ENCODE peak calls at places on chromosomes 5 and 9, in six cellular contexts. R, K, J, C, B and I are unnamed samples.

GRCh38 chr5:15596936-15597335 is 97.0 kb downstream of the FBXL7 start:
- DNase-seq in J (no peak), K (no peak), R (no peak), C (no peak), B (no peak), I (no peak)

GRCh38 chr9:113988951-113989780 is 88.9 kb downstream of the AMBP start:
- DNase-seq in R (no peak), B (peak), C (no peak), J (peak), K (no peak), I (no peak)

GRCh38 chr9:101462558-101462957 is 27.0 kb upstream of the ALDOB start:
- DNase-seq in B (no peak), K (no peak), R (no peak), C (no peak), J (no peak), I (no peak)

GRCh38 chr5:106189121-106189809 is 1481.5 kb downstream of the EFNA5 start:
- DNase-seq in C (no peak), J (no peak), K (no peak), B (no peak), R (no peak), I (no peak)

GRCh38 chr9:16207161-16207560 is 654.3 kb downstream of the CCDC171 start:
- DNase-seq in B (peak), J (peak), R (no peak), K (peak), C (no peak), I (no peak)

GRCh38 chr9:25709941-25710340 is 31.7 kb upstream of the TUSC1 start:
- DNase-seq in R (no peak), B (no peak), K (no peak), J (no peak), C (no peak), I (no peak)

GRCh38 chr5:15499528-15500325 is at the start of gene FBXL7:
- DNase-seq in R (peak), K (no peak), C (peak), J (peak), B (peak), I (no peak)

GRCh38 chr9:14029811-14030210 is 284.1 kb downstream of the NFIB start:
- DNase-seq in B (no peak), R (no peak), K (no peak), C (no peak), J (no peak), I (no peak)

GRCh38 chr9:16526380-16526779 is 344.1 kb downstream of the BNC2 start:
- DNase-seq in R (no peak), J (no peak), C (peak), K (no peak), B (no peak), I (no peak)

GRCh38 chr9:124489222-124489621 is 18.0 kb downstream of the NR5A1 start:
- DNase-seq in R (no peak), B (no peak), K (no peak), C (no peak), J (no peak), I (no peak)

GRCh38 chr9:89956907-89957306 is 352.1 kb downstream of the GADD45G start:
- DNase-seq in J (peak), C (no peak), B (no peak), R (no peak), K (no peak), I (no peak)

GRCh38 chr9:117265253-117265652 is 149.6 kb downstream of the ASTN2 start:
- DNase-seq in C (no peak), B (peak), J (no peak), R (no peak), K (no peak), I (no peak)

GRCh38 chr5:149775785-149776184 is 45.7 kb downstream of the PPARGC1B start:
- DNase-seq in R (no peak), B (no peak), J (no peak), C (peak), K (peak), I (no peak)

GRCh38 chr5:56610093-56610698 is 205.2 kb upstream of the MAP3K1 start:
- DNase-seq in B (no peak), K (no peak), R (no peak), C (no peak), J (no peak), I (no peak)

GRCh38 chr9:1845421-1845820 is 169.7 kb upstream of the SMARCA2 start:
- DNase-seq in R (no peak), J (no peak), K (no peak), C (no peak), B (no peak), I (no peak)

GRCh38 chr9:38068866-38069628 is at the start of gene SHB:
- DNase-seq in K (peak), B (peak), C (peak), J (peak), R (peak), I (peak)

GRCh38 chr5:62785588-62785987 is 207.0 kb downstream of the LRRC70 start:
- DNase-seq in C (no peak), K (no peak), R (no peak), B (no peak), J (no peak), I (no peak)

GRCh38 chr5:145908206-145908945 is 28.0 kb upstream of the SH3RF2 start:
- DNase-seq in B (no peak), R (no peak), J (no peak), K (no peak), C (peak), I (no peak)

DNA sequence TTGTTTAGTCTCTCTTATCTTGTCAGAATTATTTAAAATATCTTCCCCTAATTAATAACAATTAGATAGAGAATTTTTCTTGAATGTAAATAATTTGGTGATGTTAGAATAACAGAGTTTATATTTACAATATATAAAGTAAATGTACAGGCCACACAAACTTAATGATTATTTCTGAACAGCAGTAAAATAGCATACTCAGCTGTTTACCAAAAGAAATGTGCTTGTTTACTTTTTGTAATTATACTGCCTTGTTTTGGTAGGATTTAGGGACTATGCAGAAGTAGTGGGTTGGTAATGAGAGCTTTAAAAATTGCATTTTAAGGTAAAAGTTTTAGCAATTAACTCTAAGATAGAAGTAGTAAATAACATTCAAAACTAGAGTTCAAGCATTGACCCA is 17.4 kb downstream of the NDFIP1 start:
- DNase-seq in B (no peak), C (no peak), K (no peak), J (no peak), R (no peak), I (no peak)
- TF ChIP-seq POLR2A in B (no peak), C (no peak), K (no peak), J (no peak), R (no peak), I (no peak)

DNA sequence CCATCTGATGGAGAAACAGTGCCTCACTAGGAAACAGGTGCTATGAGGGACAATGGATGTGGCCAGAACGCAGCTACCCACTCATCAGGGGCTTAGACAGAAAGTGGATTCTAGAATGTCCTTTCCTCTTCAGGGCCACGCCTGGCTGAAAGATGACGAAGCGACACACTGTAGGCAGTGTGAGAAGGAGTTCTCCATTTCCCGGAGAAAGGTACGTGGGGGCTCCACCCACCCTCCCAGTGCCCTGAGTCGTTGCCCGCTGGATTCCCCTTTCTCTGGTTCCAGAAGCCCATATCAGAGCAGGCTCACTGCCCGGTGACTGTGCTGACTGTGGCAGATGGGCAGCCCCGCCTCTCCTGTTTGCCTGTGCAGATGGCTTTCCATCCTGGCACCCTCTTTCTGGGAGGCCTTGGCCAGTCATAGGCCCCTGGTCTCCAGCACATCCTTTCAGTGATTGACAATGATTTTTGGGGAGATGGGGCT is 16.0 kb downstream of the HNRNPH1 start:
- DNase-seq in J (peak), R (no peak), B (peak), K (peak), C (no peak), I (no peak)
- TF ChIP-seq POLR2A in J (no peak), R (no peak), B (no peak), K (no peak), C (no peak), I (no peak)

GRCh38 chr9:36928210-36928609 is 105.9 kb downstream of the PAX5 start:
- DNase-seq in B (no peak), J (no peak), C (no peak), R (no peak), K (no peak), I (no peak)

GRCh38 chr9:36922548-36922947 is 111.5 kb downstream of the PAX5 start:
- DNase-seq in R (no peak), B (no peak), K (peak), J (no peak), C (peak), I (no peak)

GRCh38 chr9:36923025-36923625 is 110.9 kb downstream of the PAX5 start:
- DNase-seq in R (no peak), J (no peak), B (no peak), C (no peak), K (no peak), I (no peak)

GRCh38 chr9:36924071-36924470 is 110.0 kb downstream of the PAX5 start:
- DNase-seq in R (no peak), K (peak), J (no peak), C (peak), B (no peak), I (no peak)

GRCh38 chr9:36925033-36925432 is 109.0 kb downstream of the PAX5 start:
- DNase-seq in R (no peak), C (peak), B (no peak), K (no peak), J (no peak), I (no peak)
- TF ChIP-seq POLR2A in R (no peak), C (no peak), B (no peak), K (no peak), J (no peak), I (no peak)

GRCh38 chr9:35750256-35750531 is 1.1 kb downstream of the RGP1 start:
- DNase-seq in R (no peak), B (no peak), K (no peak), J (peak), C (no peak), I (no peak)

GRCh38 chr9:35746583-35746982 is 2.4 kb downstream of the GBA2 start:
- DNase-seq in K (no peak), B (no peak), J (no peak), C (no peak), R (peak), I (no peak)

GRCh38 chr9:35748239-35748857 is 680 bp downstream of the GBA2 start:
- DNase-seq in J (peak), C (no peak), K (no peak), R (no peak), B (peak), I (no peak)

GRCh38 chr9:35749515-35750255 is 598 bp downstream of the RGP1 start:
- DNase-seq in J (peak), B (no peak), K (no peak), R (peak), C (peak), I (peak)

GRCh38 chr9:35748858-35749514 is at the start of the genes GBA2 and RGP1:
- DNase-seq in J (peak), R (peak), K (peak), C (peak), B (peak), I (peak)
- TF ChIP-seq POLR2A in J (peak), R (peak), K (peak), C (peak), B (peak), I (peak)

DNA sequence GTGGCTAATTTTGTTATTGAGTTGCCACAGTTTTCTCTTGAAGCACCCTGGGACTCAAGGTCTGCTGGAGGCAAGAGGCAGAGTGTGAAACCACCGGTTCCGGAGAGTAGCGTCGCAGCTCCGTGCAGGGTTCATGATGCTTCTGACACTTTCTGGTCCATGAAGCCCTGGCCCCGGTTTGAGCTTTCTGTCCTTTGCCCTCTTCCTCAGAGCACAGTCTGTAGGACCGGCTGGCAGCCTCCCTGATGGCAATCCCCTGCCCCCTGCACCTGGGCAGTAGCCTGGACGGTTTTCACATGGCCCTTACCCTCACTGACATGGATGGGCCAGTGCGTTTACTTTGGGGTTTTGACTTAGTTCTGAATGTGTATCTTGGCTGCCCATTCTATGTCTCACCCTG is 111.9 kb downstream of the PJA2 start:
- DNase-seq in K (no peak), J (no peak), B (no peak), R (no peak), C (no peak), I (no peak)
- TF ChIP-seq POLR2A in K (no peak), J (no peak), B (no peak), R (no peak), C (no peak), I (no peak)